ENCODE peak calls at places on chromosomes 2 and 18, in four cellular contexts. One of them, this sample, is unnamed.

GRCh38 chr2:233448220-233448559 is 93.9 kb downstream of the DGKD start:
- DNase-seq in activated CD8-positive, alpha-beta T cell treated with anti-CD3 and anti-CD28 coated beads for 36 hours: peak
- DNase-seq in stimulated activated CD4-positive, alpha-beta T cell treated with anti-CD3 and anti-CD28 coated beads, Interleukin-1b, Interleukin-23, amount 100 ng/mL, for 24 hours: no peak
- DNase-seq in DMS 273 treated with DMSO at 0.1 percent for 48 hours: no peak
- DNase-seq in this sample: no peak

GRCh38 chr2:2887772-2888387 is 489.7 kb downstream of the EIPR1 start:
- DNase-seq in activated CD8-positive, alpha-beta T cell treated with anti-CD3 and anti-CD28 coated beads for 36 hours: no peak
- DNase-seq in stimulated activated CD4-positive, alpha-beta T cell treated with anti-CD3 and anti-CD28 coated beads, Interleukin-1b, Interleukin-23, amount 100 ng/mL, for 24 hours: no peak
- DNase-seq in DMS 273 treated with DMSO at 0.1 percent for 48 hours: no peak
- DNase-seq in this sample: no peak

GRCh38 chr18:30766053-30766452 is 276.5 kb downstream of the DSC3 start:
- DNase-seq in activated CD8-positive, alpha-beta T cell treated with anti-CD3 and anti-CD28 coated beads for 36 hours: no peak
- DNase-seq in stimulated activated CD4-positive, alpha-beta T cell treated with anti-CD3 and anti-CD28 coated beads, Interleukin-1b, Interleukin-23, amount 100 ng/mL, for 24 hours: no peak
- DNase-seq in DMS 273 treated with DMSO at 0.1 percent for 48 hours: no peak
- DNase-seq in this sample: no peak

GRCh38 chr18:78717051-78717765 is 262.4 kb upstream of the SALL3 start:
- DNase-seq in activated CD8-positive, alpha-beta T cell treated with anti-CD3 and anti-CD28 coated beads for 36 hours: no peak
- DNase-seq in stimulated activated CD4-positive, alpha-beta T cell treated with anti-CD3 and anti-CD28 coated beads, Interleukin-1b, Interleukin-23, amount 100 ng/mL, for 24 hours: no peak
- DNase-seq in DMS 273 treated with DMSO at 0.1 percent for 48 hours: no peak
- DNase-seq in this sample: no peak

GRCh38 chr2:102262218-102263129 is 48.9 kb upstream of the IL1RL1 start:
- DNase-seq in activated CD8-positive, alpha-beta T cell treated with anti-CD3 and anti-CD28 coated beads for 36 hours: no peak
- DNase-seq in stimulated activated CD4-positive, alpha-beta T cell treated with anti-CD3 and anti-CD28 coated beads, Interleukin-1b, Interleukin-23, amount 100 ng/mL, for 24 hours: no peak
- DNase-seq in DMS 273 treated with DMSO at 0.1 percent for 48 hours: no peak
- DNase-seq in this sample: no peak

GRCh38 chr18:45954070-45954712 is 12.9 kb downstream of the EPG5 start:
- DNase-seq in activated CD8-positive, alpha-beta T cell treated with anti-CD3 and anti-CD28 coated beads for 36 hours: no peak
- DNase-seq in stimulated activated CD4-positive, alpha-beta T cell treated with anti-CD3 and anti-CD28 coated beads, Interleukin-1b, Interleukin-23, amount 100 ng/mL, for 24 hours: no peak
- DNase-seq in DMS 273 treated with DMSO at 0.1 percent for 48 hours: no peak
- DNase-seq in this sample: no peak

GRCh38 chr2:104321141-104321799 is 532.6 kb upstream of the POU3F3 start:
- DNase-seq in activated CD8-positive, alpha-beta T cell treated with anti-CD3 and anti-CD28 coated beads for 36 hours: no peak
- DNase-seq in stimulated activated CD4-positive, alpha-beta T cell treated with anti-CD3 and anti-CD28 coated beads, Interleukin-1b, Interleukin-23, amount 100 ng/mL, for 24 hours: no peak
- DNase-seq in DMS 273 treated with DMSO at 0.1 percent for 48 hours: no peak
- DNase-seq in this sample: peak

GRCh38 chr2:38239452-38239851 is 137.6 kb downstream of the ATL2 start:
- DNase-seq in activated CD8-positive, alpha-beta T cell treated with anti-CD3 and anti-CD28 coated beads for 36 hours: no peak
- DNase-seq in stimulated activated CD4-positive, alpha-beta T cell treated with anti-CD3 and anti-CD28 coated beads, Interleukin-1b, Interleukin-23, amount 100 ng/mL, for 24 hours: no peak
- DNase-seq in DMS 273 treated with DMSO at 0.1 percent for 48 hours: no peak
- DNase-seq in this sample: no peak

GRCh38 chr2:159456500-159457426 is 159.6 kb downstream of the BAZ2B start:
- DNase-seq in activated CD8-positive, alpha-beta T cell treated with anti-CD3 and anti-CD28 coated beads for 36 hours: no peak
- DNase-seq in stimulated activated CD4-positive, alpha-beta T cell treated with anti-CD3 and anti-CD28 coated beads, Interleukin-1b, Interleukin-23, amount 100 ng/mL, for 24 hours: no peak
- DNase-seq in DMS 273 treated with DMSO at 0.1 percent for 48 hours: no peak
- DNase-seq in this sample: no peak

GRCh38 chr18:57881818-57882413 is 78.8 kb upstream of the ATP8B1 start:
- DNase-seq in activated CD8-positive, alpha-beta T cell treated with anti-CD3 and anti-CD28 coated beads for 36 hours: peak
- DNase-seq in stimulated activated CD4-positive, alpha-beta T cell treated with anti-CD3 and anti-CD28 coated beads, Interleukin-1b, Interleukin-23, amount 100 ng/mL, for 24 hours: peak
- DNase-seq in DMS 273 treated with DMSO at 0.1 percent for 48 hours: peak
- DNase-seq in this sample: peak

GRCh38 chr2:23418490-23418911 is 33.5 kb downstream of the KLHL29 start:
- DNase-seq in activated CD8-positive, alpha-beta T cell treated with anti-CD3 and anti-CD28 coated beads for 36 hours: no peak
- DNase-seq in stimulated activated CD4-positive, alpha-beta T cell treated with anti-CD3 and anti-CD28 coated beads, Interleukin-1b, Interleukin-23, amount 100 ng/mL, for 24 hours: no peak
- DNase-seq in DMS 273 treated with DMSO at 0.1 percent for 48 hours: no peak
- DNase-seq in this sample: peak

GRCh38 chr2:163592954-163593622 is 142.7 kb downstream of the FIGN start:
- DNase-seq in activated CD8-positive, alpha-beta T cell treated with anti-CD3 and anti-CD28 coated beads for 36 hours: no peak
- DNase-seq in stimulated activated CD4-positive, alpha-beta T cell treated with anti-CD3 and anti-CD28 coated beads, Interleukin-1b, Interleukin-23, amount 100 ng/mL, for 24 hours: no peak
- DNase-seq in DMS 273 treated with DMSO at 0.1 percent for 48 hours: no peak
- DNase-seq in this sample: no peak

GRCh38 chr2:172085460-172086159 is at the start of gene DLX1:
- DNase-seq in activated CD8-positive, alpha-beta T cell treated with anti-CD3 and anti-CD28 coated beads for 36 hours: no peak
- DNase-seq in stimulated activated CD4-positive, alpha-beta T cell treated with anti-CD3 and anti-CD28 coated beads, Interleukin-1b, Interleukin-23, amount 100 ng/mL, for 24 hours: no peak
- DNase-seq in DMS 273 treated with DMSO at 0.1 percent for 48 hours: no peak
- DNase-seq in this sample: no peak